ENCODE peak calls at places on chromosomes 13 and 19, in five cellular contexts. Y is hepatic stellate cell; H is stimulated activated CD4-positive, alpha-beta T cell treated with anti-CD3 and anti-CD28 coated beads, Interleukin-15, amount 100 ng/mL, for 1 hour; G is NCI-H1694; R is NCI-H510A treated with DMSO at 0.1 percent for 48 hours. D is an unnamed sample.

GRCh38 chr19:6044056-6044805 is 66.1 kb downstream of the RFX2 start:
- DNase-seq in Y (no peak), H (no peak), G (no peak), R (no peak), D (no peak)

GRCh38 chr13:100827489-100828000 is 152.9 kb upstream of the TMTC4 start:
- DNase-seq in Y (no peak), H (no peak), G (no peak), R (no peak), D (no peak)

GRCh38 chr13:32178763-32179162 is 136.4 kb downstream of the ZAR1L start:
- DNase-seq in Y (no peak), H (no peak), G (no peak), R (peak), D (no peak)

GRCh38 chr19:16027528-16027927 is 48.8 kb upstream of the TPM4 start:
- DNase-seq in Y (no peak), H (no peak), G (no peak), R (no peak), D (no peak)

GRCh38 chr19:2221250-2221831 is 14.8 kb downstream of the PLEKHJ1 start:
- DNase-seq in Y (peak), H (no peak), G (no peak), R (no peak), D (no peak)

GRCh38 chr19:39352549-39353285 is 10.5 kb downstream of the SAMD4B start:
- DNase-seq in Y (no peak), H (no peak), G (no peak), R (no peak), D (no peak)

GRCh38 chr13:30872685-30873443 is 33.2 kb upstream of the MEDAG start:
- DNase-seq in Y (peak), H (no peak), G (peak), R (no peak), D (no peak)

GRCh38 chr13:24176351-24177101 is 16.0 kb downstream of the SPATA13 start:
- DNase-seq in Y (no peak), H (no peak), G (no peak), R (no peak), D (no peak)

GRCh38 chr19:3386447-3387234 is 20.3 kb downstream of the NFIC start:
- DNase-seq in Y (no peak), H (no peak), G (no peak), R (no peak), D (no peak)

GRCh38 chr19:16232127-16232526 is 34.4 kb downstream of the AP1M1 start:
- DNase-seq in Y (no peak), H (no peak), G (no peak), R (no peak), D (no peak)

GRCh38 chr19:845707-846481 is 5.1 kb downstream of the PRTN3 start:
- DNase-seq in Y (no peak), H (no peak), G (no peak), R (no peak), D (no peak)

GRCh38 chr19:13906525-13906904 is 514 bp downstream of the CC2D1A start:
- DNase-seq in Y (no peak), H (no peak), G (no peak), R (peak), D (peak)

GRCh38 chr19:57262044-57262443 is 18.2 kb upstream of the ZNF460 start:
- DNase-seq in Y (no peak), H (no peak), G (no peak), R (no peak), D (no peak)

GRCh38 chr13:63198076-63198475 is 1782.4 kb upstream of the PCDH20 start:
- DNase-seq in Y (no peak), H (no peak), G (no peak), R (peak), D (no peak)

GRCh38 chr13:33785384-33785783 is 32.6 kb upstream of the RFC3 start:
- DNase-seq in Y (no peak), H (no peak), G (no peak), R (peak), D (peak)

GRCh38 chr19:48400018-48400742 is 6.7 kb downstream of the GRIN2D start:
- DNase-seq in Y (peak), H (no peak), G (no peak), R (peak), D (peak)

GRCh38 chr19:39046037-39046821 is 13.9 kb upstream of the FBXO27 start:
- DNase-seq in Y (no peak), H (no peak), G (no peak), R (no peak), D (no peak)

GRCh38 chr19:676343-677105 is at the start of gene FSTL3:
- DNase-seq in Y (peak), H (no peak), G (no peak), R (no peak), D (no peak)

GRCh38 chr19:51127755-51128154 is 3.0 kb downstream of the SIGLEC9 start:
- DNase-seq in Y (no peak), H (no peak), G (no peak), R (no peak), D (no peak)

GRCh38 chr19:47507031-47507430 is 7.8 kb downstream of the NAPA start:
- DNase-seq in Y (no peak), H (no peak), G (peak), R (no peak), D (no peak)

GRCh38 chr13:113970810-113971470 is 2.9 kb downstream of the C13orf46 start:
- DNase-seq in Y (no peak), H (no peak), G (no peak), R (no peak), D (no peak)

GRCh38 chr19:5968431-5969373 is 9.2 kb downstream of the RANBP3 start:
- DNase-seq in Y (no peak), H (no peak), G (no peak), R (peak), D (no peak)

GRCh38 chr13:49098198-49098597 is 121.9 kb upstream of the MLNR start:
- DNase-seq in Y (peak), H (no peak), G (no peak), R (no peak), D (no peak)

GRCh38 chr19:6011794-6012193 is 33.9 kb upstream of the RANBP3 start:
- DNase-seq in Y (no peak), H (no peak), G (no peak), R (no peak), D (no peak)

GRCh38 chr13:45681101-45681500 is 21.0 kb upstream of the CBY2 start:
- DNase-seq in Y (no peak), H (no peak), G (no peak), R (no peak), D (no peak)

GRCh38 chr19:45094158-45094557 is 1.2 kb downstream of the PPP1R37 start:
- DNase-seq in Y (no peak), H (no peak), G (no peak), R (no peak), D (no peak)

GRCh38 chr19:31629936-31630335 is 280.7 kb upstream of the TSHZ3 start:
- DNase-seq in Y (no peak), H (no peak), G (no peak), R (no peak), D (no peak)